ENCODE peak calls at places on chromosome 19, in five cellular contexts. A, C, N, S and Q are unnamed samples.

GRCh38 chr19:18100710-18101109 is 3.1 kb downstream of the MAST3 start:
- DNase-seq in A (no peak), C (no peak), N (no peak), S (no peak), Q (no peak)

GRCh38 chr19:9406798-9407352 is 28.5 kb downstream of the ZNF266 start:
- DNase-seq in A (peak), C (peak), N (no peak), S (no peak), Q (no peak)

GRCh38 chr19:57099199-57099661 is 20.6 kb upstream of the USP29 start:
- DNase-seq in A (peak), C (peak), N (no peak), S (no peak), Q (peak)

GRCh38 chr19:46755077-46755852 is 9.0 kb upstream of the STRN4 start:
- DNase-seq in A (no peak), C (no peak), N (no peak), S (no peak), Q (no peak)

GRCh38 chr19:39497850-39498261 is 891 bp upstream of the DLL3 start:
- DNase-seq in A (peak), C (peak), N (no peak), S (peak), Q (no peak)

GRCh38 chr19:13985771-13986347 is 20.3 kb downstream of the RFX1 start:
- DNase-seq in A (no peak), C (peak), N (no peak), S (no peak), Q (no peak)

GRCh38 chr19:48539503-48540096 is 12.4 kb upstream of the SULT2B1 start:
- DNase-seq in A (peak), C (peak), N (no peak), S (no peak), Q (peak)

GRCh38 chr19:4267101-4267900 is 11.8 kb upstream of the SHD start:
- DNase-seq in A (peak), C (peak), N (no peak), S (peak), Q (peak)

GRCh38 chr19:13633109-13633508 is 126.8 kb upstream of the CACNA1A start:
- DNase-seq in A (no peak), C (peak), N (no peak), S (peak), Q (no peak)

GRCh38 chr19:44072543-44073401 is 813 bp downstream of the ZNF284 start:
- DNase-seq in A (peak), C (peak), N (no peak), S (peak), Q (peak)

GRCh38 chr19:18940791-18941627 is at the start of gene HOMER3:
- DNase-seq in A (peak), C (peak), N (peak), S (peak), Q (peak)

GRCh38 chr19:33631628-33631995 is 9.9 kb downstream of the CHST8 start:
- DNase-seq in A (no peak), C (no peak), N (no peak), S (no peak), Q (no peak)

GRCh38 chr19:56834564-56835375 is 5.8 kb downstream of the PEG3 start:
- DNase-seq in A (no peak), C (peak), N (no peak), S (no peak), Q (no peak)

GRCh38 chr19:42466521-42467436 is 24.0 kb upstream of the CXCL17 start:
- DNase-seq in A (no peak), C (no peak), N (no peak), S (no peak), Q (no peak)

GRCh38 chr19:47729799-47730520 is 15.4 kb upstream of the NOP53 start:
- DNase-seq in A (peak), C (peak), N (no peak), S (peak), Q (no peak)

GRCh38 chr19:13207237-13208130 is 57.3 kb downstream of the IER2 start:
- DNase-seq in A (no peak), C (peak), N (no peak), S (no peak), Q (no peak)